ENCODE peak calls at places on chromosomes 12 and 14, in six cellular contexts. B is esophagus muscularis mucosa, U is heart left ventricle, I is thoracic aorta, O is brain microvascular endothelial cell, R is psoas muscle. Q is an unnamed sample.

GRCh38 chr14:34722723-34723545 is 8.5 kb upstream of the CFL2 start:
- DNase-seq in R (no peak), U (no peak), O (peak; percentile 52), B (no peak), I (no peak), Q (no peak)

GRCh38 chr12:96130396-96131059 is 63.6 kb upstream of the ELK3 start:
- DNase-seq in B (no peak), U (no peak), I (no peak), O (no peak), R (no peak), Q (no peak)

GRCh38 chr12:1103051-1103450 is 112.0 kb downstream of the ERC1 start:
- DNase-seq in R (no peak), B (no peak), U (no peak), I (no peak), O (no peak), Q (no peak)

GRCh38 chr12:121709478-121709890 is 3.1 kb upstream of the TMEM120B start:
- DNase-seq in O (peak; percentile 56), U (no peak), R (no peak), I (no peak), B (no peak), Q (peak; percentile 65)

GRCh38 chr12:85036241-85036707 is at the start of the genes LRRIQ1 and TSPAN19:
- DNase-seq in O (peak; percentile 94), B (no peak), U (peak; percentile 30), R (peak; percentile 16), I (no peak), Q (peak; percentile 74)

GRCh38 chr12:2944401-2945047 is 14.7 kb upstream of the TEAD4 start:
- DNase-seq in R (peak; percentile 45), I (no peak), B (no peak), U (no peak), O (no peak), Q (no peak)

GRCh38 chr14:97301931-97302559 is 504.9 kb downstream of the VRK1 start:
- DNase-seq in U (no peak), I (no peak), B (no peak), R (no peak), O (no peak), Q (no peak)

GRCh38 chr12:51357374-51358047 is 11.0 kb upstream of the CELA1 start:
- DNase-seq in B (no peak), I (no peak), O (no peak), R (no peak), U (no peak), Q (no peak)

GRCh38 chr12:101852998-101853397 is 22.2 kb upstream of the GNPTAB start:
- DNase-seq in O (no peak), I (no peak), U (no peak), R (no peak), B (no peak), Q (no peak)

GRCh38 chr12:65885716-65886115 is 61.4 kb downstream of the HMGA2 start:
- DNase-seq in O (no peak), I (no peak), R (no peak), U (no peak), B (no peak), Q (no peak)

GRCh38 chr12:113424915-113425823 is 3.0 kb downstream of the SDSL start:
- DNase-seq in U (peak; percentile 78), B (no peak), O (peak; percentile 71), I (no peak), R (peak; percentile 45), Q (no peak)

GRCh38 chr12:43349863-43350262 is 202.1 kb downstream of the ADAMTS20 start:
- DNase-seq in O (no peak), B (no peak), I (no peak), U (no peak), R (no peak), Q (no peak)
- TF ChIP-seq CTCF in O (peak; percentile 40), B (no peak), I (no peak), U (no peak), R (no peak), Q (peak; percentile 23)

GRCh38 chr12:27523305-27523641 is 733 bp upstream of the PPFIBP1 start:
- DNase-seq in O (no peak), I (no peak), B (no peak), U (no peak), R (no peak), Q (no peak)
- H3K36me3 ChIP-seq in O (no peaks in the 10 kb centered on the region), I (no peaks in the 10 kb centered on the region), B (no peaks in the 10 kb centered on the region), U (no peaks in the 10 kb centered on the region), R (no peaks in the 10 kb centered on the region), Q (no peaks in the 10 kb centered on the region)

GRCh38 chr12:24230061-24230460 is 280.6 kb upstream of the SOX5 start:
- DNase-seq in B (no peak), R (no peak), I (no peak), O (no peak), U (no peak), Q (no peak)

GRCh38 chr12:24228371-24228770 is 278.9 kb upstream of the SOX5 start:
- DNase-seq in R (no peak), I (no peak), B (no peak), U (no peak), O (no peak), Q (no peak)

GRCh38 chr12:24231298-24231697 is 281.8 kb upstream of the SOX5 start:
- DNase-seq in B (no peak), R (no peak), O (no peak), U (no peak), I (no peak), Q (no peak)

GRCh38 chr12:24227550-24227949 is 278.1 kb upstream of the SOX5 start:
- DNase-seq in R (no peak), O (no peak), B (no peak), U (no peak), I (no peak), Q (no peak)

DNA sequence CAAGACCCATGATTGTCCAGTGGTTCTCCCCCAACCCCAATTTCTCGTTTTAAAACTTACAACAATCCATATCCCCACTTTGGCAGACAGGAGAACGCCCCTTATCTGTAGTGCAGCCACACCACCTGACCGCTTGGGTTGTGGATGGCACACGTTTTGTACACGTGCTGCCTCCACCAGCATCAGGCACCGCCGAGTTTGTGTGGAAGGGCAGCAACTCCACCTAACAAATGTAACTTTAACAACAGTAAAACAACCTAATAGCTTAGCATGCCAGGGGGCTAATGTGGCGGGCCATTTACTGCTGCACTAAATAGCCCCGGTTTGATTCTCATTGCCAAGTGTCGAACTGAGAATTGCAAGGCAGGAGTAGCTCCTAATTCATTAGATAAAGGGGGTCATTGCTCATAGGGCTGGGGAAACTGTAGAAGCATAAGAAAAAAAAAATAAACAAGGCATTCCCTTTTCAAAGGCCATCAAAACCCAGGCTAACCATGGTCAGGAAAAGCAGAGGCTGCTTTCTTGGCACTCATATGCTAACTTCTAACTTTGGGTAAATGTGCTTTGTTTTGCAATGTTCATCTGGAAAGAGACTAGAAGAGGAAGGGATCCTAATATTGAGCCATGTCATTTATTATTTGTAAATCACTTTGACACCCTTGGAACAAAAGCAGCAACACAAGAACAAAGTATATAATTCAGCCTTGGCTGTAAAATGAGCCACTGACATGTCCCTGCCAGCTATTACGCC is 279.7 kb upstream of the SOX5 start:
- DNase-seq in B (no peak), U (no peak), O (no peak), I (no peak), R (no peak), Q (no peak)
- H3K4me3 ChIP-seq in B (no peak overlapping the region), U (no peak overlapping the region), O (no peak overlapping the region), I (no peak overlapping the region), R (no peak overlapping the region), Q (no peak overlapping the region)

GRCh38 chr12:118783703-118784102 is 197.6 kb upstream of the SRRM4 start:
- DNase-seq in I (no peak), B (peak; percentile 62), U (no peak), O (no peak), R (no peak), Q (no peak)

GRCh38 chr12:118777550-118777949 is 203.8 kb upstream of the SRRM4 start:
- DNase-seq in O (no peak), I (no peak), U (no peak), R (no peak), B (no peak), Q (no peak)

GRCh38 chr12:118781692-118782091 is 199.6 kb upstream of the SRRM4 start:
- DNase-seq in U (no peak), O (no peak), R (no peak), B (peak; percentile 45), I (no peak), Q (no peak)

GRCh38 chr12:118778077-118778476 is 203.3 kb upstream of the SRRM4 start:
- DNase-seq in R (no peak), O (no peak), I (no peak), U (no peak), B (peak; percentile 50), Q (no peak)

DNA sequence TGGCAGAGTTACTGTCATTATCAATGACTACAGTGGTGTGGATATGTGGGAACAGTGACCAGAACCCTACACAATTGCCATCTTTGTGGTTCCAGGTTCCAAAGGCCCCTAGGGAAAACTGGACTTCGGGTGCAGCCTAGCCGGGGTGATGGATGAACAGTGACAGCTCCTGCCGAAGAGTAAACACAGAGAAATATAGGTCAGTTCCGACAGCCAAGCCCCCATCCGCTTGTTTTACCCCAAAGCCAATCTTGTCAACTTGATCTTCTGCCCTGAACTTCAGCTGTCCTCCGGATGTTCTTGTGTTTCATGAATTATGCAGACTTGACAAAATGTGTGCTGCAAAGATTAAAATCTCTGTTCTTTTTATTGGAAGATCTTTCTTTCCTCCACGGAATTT is 200.4 kb upstream of the SRRM4 start:
- DNase-seq in U (no peak), B (peak; percentile 85), O (no peak), R (no peak), I (no peak), Q (no peak)
- TF ChIP-seq CTCF in U (no peak), B (no peak), O (no peak), R (no peak), I (no peak), Q (no peak)

Q was measured in kidney epithelial cell.